ENCODE peak calls at places on chromosome 2, in six cellular contexts. One of them, this sample, is unnamed.

GRCh38 chr2:42959148-42959992 is 167.0 kb upstream of the HAAO start:
- DNase-seq in GM23338: no peak
- DNase-seq in neural progenitor cell: no peak
- DNase-seq in SK-N-SH: no peak
- DNase-seq in PC-3: no peak
- DNase-seq in HCT116: no peak
- DNase-seq in this sample: peak

GRCh38 chr2:229731916-229732315 is 17.6 kb upstream of the DNER start:
- DNase-seq in GM23338: no peak
- DNase-seq in neural progenitor cell: no peak
- DNase-seq in HCT116: no peak
- DNase-seq in PC-3: no peak
- DNase-seq in SK-N-SH: no peak
- DNase-seq in this sample: peak

GRCh38 chr2:231118122-231118942 is 6.5 kb downstream of the HTR2B start:
- DNase-seq in neural progenitor cell: no peak
- DNase-seq in SK-N-SH: no peak
- DNase-seq in PC-3: peak
- DNase-seq in GM23338: no peak
- DNase-seq in HCT116: no peak
- DNase-seq in this sample: no peak

GRCh38 chr2:69223759-69224494 is 163.1 kb downstream of the GFPT1 start:
- DNase-seq in HCT116: no peak
- DNase-seq in PC-3: peak
- DNase-seq in SK-N-SH: no peak
- DNase-seq in GM23338: no peak
- DNase-seq in neural progenitor cell: no peak
- DNase-seq in this sample: no peak

GRCh38 chr2:237540223-237540775 is 26.1 kb upstream of the PRLH start:
- DNase-seq in PC-3: no peak
- DNase-seq in GM23338: no peak
- DNase-seq in neural progenitor cell: no peak
- DNase-seq in SK-N-SH: no peak
- DNase-seq in HCT116: no peak
- DNase-seq in this sample: no peak

GRCh38 chr2:96952976-96953610 is 33.3 kb downstream of the FAM178B start:
- DNase-seq in HCT116: no peak
- DNase-seq in SK-N-SH: no peak
- DNase-seq in PC-3: no peak
- DNase-seq in neural progenitor cell: no peak
- DNase-seq in GM23338: no peak
- DNase-seq in this sample: no peak

GRCh38 chr2:101205521-101205998 is 47.1 kb upstream of the CNOT11 start:
- DNase-seq in HCT116: peak
- DNase-seq in GM23338: peak
- DNase-seq in neural progenitor cell: peak
- DNase-seq in SK-N-SH: peak
- DNase-seq in PC-3: peak
- DNase-seq in this sample: peak

GRCh38 chr2:113760400-113760799 is 4.0 kb upstream of the SLC35F5 start:
- DNase-seq in PC-3: peak
- DNase-seq in neural progenitor cell: no peak
- DNase-seq in SK-N-SH: no peak
- DNase-seq in GM23338: no peak
- DNase-seq in HCT116: no peak
- DNase-seq in this sample: peak

GRCh38 chr2:239939736-239940483 is 85.2 kb downstream of the NDUFA10 start:
- DNase-seq in GM23338: no peak
- DNase-seq in HCT116: no peak
- DNase-seq in neural progenitor cell: no peak
- DNase-seq in PC-3: no peak
- DNase-seq in SK-N-SH: no peak
- DNase-seq in this sample: no peak

GRCh38 chr2:73113634-73113958 is 848 bp upstream of the RAB11FIP5 start:
- DNase-seq in HCT116: no peak
- DNase-seq in SK-N-SH: no peak
- DNase-seq in neural progenitor cell: no peak
- DNase-seq in PC-3: no peak
- DNase-seq in GM23338: no peak
- DNase-seq in this sample: no peak

GRCh38 chr2:134287323-134287722 is 33.5 kb downstream of the MGAT5 start:
- DNase-seq in PC-3: no peak
- DNase-seq in GM23338: no peak
- DNase-seq in HCT116: no peak
- DNase-seq in SK-N-SH: no peak
- DNase-seq in neural progenitor cell: no peak
- DNase-seq in this sample: no peak

GRCh38 chr2:65146067-65146466 is 16.2 kb upstream of the RAB1A start:
- DNase-seq in GM23338: no peak
- DNase-seq in HCT116: no peak
- DNase-seq in neural progenitor cell: no peak
- DNase-seq in PC-3: no peak
- DNase-seq in SK-N-SH: no peak
- DNase-seq in this sample: no peak

GRCh38 chr2:73685770-73686438 is 43.7 kb upstream of the NAT8 start:
- DNase-seq in GM23338: no peak
- DNase-seq in SK-N-SH: no peak
- DNase-seq in neural progenitor cell: no peak
- DNase-seq in HCT116: no peak
- DNase-seq in PC-3: no peak
- DNase-seq in this sample: peak

GRCh38 chr2:33064349-33064801 is 117.6 kb downstream of the LTBP1 start:
- DNase-seq in GM23338: no peak
- DNase-seq in neural progenitor cell: no peak
- DNase-seq in SK-N-SH: no peak
- DNase-seq in HCT116: no peak
- DNase-seq in PC-3: no peak
- DNase-seq in this sample: no peak

GRCh38 chr2:181991171-181991885 is 5.7 kb downstream of the PPP1R1C start:
- DNase-seq in GM23338: no peak
- DNase-seq in PC-3: no peak
- DNase-seq in neural progenitor cell: no peak
- DNase-seq in SK-N-SH: no peak
- DNase-seq in HCT116: no peak
- DNase-seq in this sample: no peak

GRCh38 chr2:63050186-63050915 is at the start of gene OTX1:
- DNase-seq in SK-N-SH: peak
- DNase-seq in GM23338: peak
- DNase-seq in PC-3: peak
- DNase-seq in neural progenitor cell: peak
- DNase-seq in HCT116: peak
- DNase-seq in this sample: peak

GRCh38 chr2:108194409-108195132 is 45.2 kb upstream of the SULT1C3 start:
- DNase-seq in GM23338: peak
- DNase-seq in SK-N-SH: peak
- DNase-seq in PC-3: peak
- DNase-seq in HCT116: no peak
- DNase-seq in neural progenitor cell: no peak
- DNase-seq in this sample: peak

GRCh38 chr2:150120271-150120950 is 367.1 kb downstream of the RND3 start:
- DNase-seq in neural progenitor cell: peak
- DNase-seq in SK-N-SH: no peak
- DNase-seq in GM23338: peak
- DNase-seq in PC-3: no peak
- DNase-seq in HCT116: no peak
- DNase-seq in this sample: no peak

GRCh38 chr2:60411295-60411694 is 142.2 kb downstream of the BCL11A start:
- DNase-seq in HCT116: no peak
- DNase-seq in neural progenitor cell: no peak
- DNase-seq in GM23338: no peak
- DNase-seq in PC-3: no peak
- DNase-seq in SK-N-SH: no peak
- DNase-seq in this sample: no peak

GRCh38 chr2:112711356-112711755 is 9.5 kb upstream of the NT5DC4 start:
- DNase-seq in SK-N-SH: no peak
- DNase-seq in PC-3: no peak
- DNase-seq in neural progenitor cell: no peak
- DNase-seq in GM23338: no peak
- DNase-seq in HCT116: no peak
- DNase-seq in this sample: no peak

GRCh38 chr2:201350879-201351278 is 6.3 kb downstream of the FLACC1 start:
- DNase-seq in PC-3: no peak
- DNase-seq in SK-N-SH: no peak
- DNase-seq in HCT116: no peak
- DNase-seq in GM23338: no peak
- DNase-seq in neural progenitor cell: no peak
- DNase-seq in this sample: no peak

GRCh38 chr2:140658766-140659165 is 1472.0 kb downstream of the LRP1B start:
- DNase-seq in HCT116: no peak
- DNase-seq in GM23338: no peak
- DNase-seq in PC-3: no peak
- DNase-seq in neural progenitor cell: no peak
- DNase-seq in SK-N-SH: no peak
- DNase-seq in this sample: no peak

GRCh38 chr2:29920631-29921559 is 491 bp downstream of the ALK start:
- DNase-seq in SK-N-SH: peak
- DNase-seq in HCT116: no peak
- DNase-seq in PC-3: peak
- DNase-seq in GM23338: peak
- DNase-seq in neural progenitor cell: peak
- DNase-seq in this sample: peak

GRCh38 chr2:59177748-59178147 is 936.6 kb upstream of the FANCL start:
- DNase-seq in SK-N-SH: no peak
- DNase-seq in PC-3: no peak
- DNase-seq in HCT116: no peak
- DNase-seq in GM23338: no peak
- DNase-seq in neural progenitor cell: no peak
- DNase-seq in this sample: no peak

GRCh38 chr2:149661844-149662243 is 74.3 kb upstream of the MMADHC start:
- DNase-seq in SK-N-SH: no peak
- DNase-seq in neural progenitor cell: no peak
- DNase-seq in HCT116: no peak
- DNase-seq in PC-3: peak
- DNase-seq in GM23338: peak
- DNase-seq in this sample: peak

GRCh38 chr2:74558284-74559230 is 4.0 kb downstream of the DOK1 start:
- DNase-seq in GM23338: no peak
- DNase-seq in HCT116: no peak
- DNase-seq in PC-3: peak
- DNase-seq in neural progenitor cell: no peak
- DNase-seq in SK-N-SH: no peak
- DNase-seq in this sample: peak

GRCh38 chr2:54845514-54845913 is 122.1 kb downstream of the EML6 start:
- DNase-seq in PC-3: no peak
- DNase-seq in HCT116: no peak
- DNase-seq in neural progenitor cell: no peak
- DNase-seq in GM23338: no peak
- DNase-seq in SK-N-SH: no peak
- DNase-seq in this sample: peak

GRCh38 chr2:27407798-27408491 is 1.4 kb downstream of the PPM1G start:
- DNase-seq in HCT116: peak
- DNase-seq in SK-N-SH: peak
- DNase-seq in GM23338: peak
- DNase-seq in PC-3: peak
- DNase-seq in neural progenitor cell: peak
- DNase-seq in this sample: peak

DNA sequence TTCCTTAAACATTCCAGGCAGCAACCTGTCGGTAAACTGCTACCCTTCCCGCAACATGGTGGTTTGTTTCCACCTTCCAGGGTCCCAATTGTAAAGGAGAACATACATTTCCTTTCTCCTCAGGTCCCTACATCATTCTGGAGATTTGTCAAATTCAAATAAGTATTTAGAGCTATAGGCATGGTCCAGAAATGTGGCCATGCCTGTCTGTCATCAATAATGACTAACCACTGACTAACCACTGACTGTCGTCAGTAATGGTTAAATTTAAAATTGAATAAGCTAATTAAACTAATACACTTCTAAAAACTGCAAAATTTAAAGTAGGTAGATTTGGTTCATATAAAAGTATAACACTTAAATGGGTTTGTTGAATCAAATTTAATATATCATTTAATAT is 984.0 kb upstream of the SLC39A10 start:
- DNase-seq in HCT116: no peak
- DNase-seq in SK-N-SH: no peak
- DNase-seq in PC-3: peak
- DNase-seq in neural progenitor cell: no peak
- DNase-seq in GM23338: peak
- DNase-seq in this sample: no peak
- H3K4me2 ChIP-seq in HCT116: no peak
- H3K4me2 ChIP-seq in SK-N-SH: no peak
- H3K4me2 ChIP-seq in PC-3: no peak
- H3K4me2 ChIP-seq in neural progenitor cell: no peak
- H3K4me2 ChIP-seq in GM23338: no peak
- H3K4me2 ChIP-seq in this sample: no peak

GRCh38 chr2:88729061-88729745 is 37.7 kb downstream of the RPIA start:
- DNase-seq in SK-N-SH: no peak
- DNase-seq in PC-3: peak
- DNase-seq in GM23338: no peak
- DNase-seq in neural progenitor cell: no peak
- DNase-seq in HCT116: no peak
- DNase-seq in this sample: no peak
- TF ChIP-seq EZH2phosphoT487 in SK-N-SH: no peak
- TF ChIP-seq EZH2phosphoT487 in PC-3: no peak
- TF ChIP-seq EZH2phosphoT487 in GM23338: no peak
- TF ChIP-seq EZH2phosphoT487 in neural progenitor cell: no peak
- TF ChIP-seq EZH2phosphoT487 in HCT116: no peak
- TF ChIP-seq EZH2phosphoT487 in this sample: no peak

GRCh38 chr2:2059199-2059598 is 271.9 kb downstream of the MYT1L start:
- DNase-seq in HCT116: no peak
- DNase-seq in SK-N-SH: no peak
- DNase-seq in GM23338: no peak
- DNase-seq in PC-3: no peak
- DNase-seq in neural progenitor cell: no peak
- DNase-seq in this sample: no peak
- H3K4me2 ChIP-seq in HCT116: no peak
- H3K4me2 ChIP-seq in SK-N-SH: no peak
- H3K4me2 ChIP-seq in GM23338: no peak
- H3K4me2 ChIP-seq in PC-3: no peak
- H3K4me2 ChIP-seq in neural progenitor cell: no peak
- H3K4me2 ChIP-seq in this sample: no peak

GRCh38 chr2:47992671-47993070 is 86.4 kb upstream of the FBXO11 start:
- DNase-seq in HCT116: no peak
- DNase-seq in neural progenitor cell: no peak
- DNase-seq in PC-3: no peak
- DNase-seq in SK-N-SH: no peak
- DNase-seq in GM23338: no peak
- DNase-seq in this sample: no peak

GRCh38 chr2:48001498-48001897 is 95.2 kb upstream of the FBXO11 start:
- DNase-seq in SK-N-SH: no peak
- DNase-seq in GM23338: no peak
- DNase-seq in neural progenitor cell: no peak
- DNase-seq in PC-3: no peak
- DNase-seq in HCT116: no peak
- DNase-seq in this sample: no peak

GRCh38 chr2:47999512-47999911 is 93.2 kb upstream of the FBXO11 start:
- DNase-seq in SK-N-SH: no peak
- DNase-seq in PC-3: no peak
- DNase-seq in HCT116: no peak
- DNase-seq in neural progenitor cell: no peak
- DNase-seq in GM23338: no peak
- DNase-seq in this sample: no peak

DNA sequence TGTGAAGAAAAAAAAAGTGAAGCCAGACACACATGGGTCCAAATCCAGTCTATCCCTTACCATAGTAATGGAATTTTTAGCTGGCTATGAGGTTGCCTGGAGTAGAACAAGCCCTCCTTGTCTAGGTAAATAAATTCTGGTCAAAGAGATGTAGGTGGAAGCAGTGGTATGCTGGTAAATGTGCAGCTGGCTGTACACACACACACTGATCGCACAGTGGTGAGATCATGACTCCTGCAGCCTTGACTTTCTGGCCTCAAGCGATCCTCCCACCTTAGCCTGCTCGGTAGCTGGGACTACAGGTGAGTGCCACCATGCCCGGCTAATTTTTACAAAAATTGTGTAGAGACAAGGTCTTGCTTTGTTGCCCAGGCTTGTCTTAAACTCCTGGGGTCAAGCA is 90.5 kb upstream of the FBXO11 start:
- DNase-seq in PC-3: no peak
- DNase-seq in neural progenitor cell: no peak
- DNase-seq in SK-N-SH: no peak
- DNase-seq in GM23338: no peak
- DNase-seq in HCT116: no peak
- DNase-seq in this sample: no peak
- TF ChIP-seq EZH2phosphoT487 in PC-3: no peak
- TF ChIP-seq EZH2phosphoT487 in neural progenitor cell: no peak
- TF ChIP-seq EZH2phosphoT487 in SK-N-SH: no peak
- TF ChIP-seq EZH2phosphoT487 in GM23338: no peak
- TF ChIP-seq EZH2phosphoT487 in HCT116: no peak
- TF ChIP-seq EZH2phosphoT487 in this sample: no peak

This sample was measured in GM23248.